ENCODE peak calls at places on chromosomes 12 and 14, in five cellular contexts. W, L, X, K and Y are unnamed samples. For H3K9me3, the result is how much of the 10 kb centered on the place peaks cover.

GRCh38 chr12:132858727-132859266 is 28.6 kb downstream of the CHFR start:
- DNase-seq in K (no peak), L (no peak), W (no peak), X (no peak), Y (no peak)

GRCh38 chr12:131471271-131471905 is 239.5 kb upstream of the SFSWAP start:
- DNase-seq in K (peak), X (no peak), L (no peak), W (no peak), Y (no peak)

GRCh38 chr12:4780624-4781023 is 60.4 kb downstream of the GALNT8 start:
- DNase-seq in K (no peak), L (no peak), W (no peak), X (no peak), Y (no peak)

GRCh38 chr12:130184531-130185090 is 22.3 kb downstream of the FZD10 start:
- DNase-seq in X (no peak), W (no peak), L (no peak), K (no peak), Y (no peak)

GRCh38 chr12:131941116-131941986 is 8.4 kb upstream of the EP400 start:
- DNase-seq in L (no peak), X (no peak), K (peak), W (peak), Y (no peak)

GRCh38 chr14:22319526-22320352 is 269.3 kb downstream of the DAD1 start:
- DNase-seq in X (peak), W (no peak), L (no peak), K (peak), Y (no peak)

GRCh38 chr12:50221228-50222008 is 54.2 kb upstream of the CERS5 start:
- DNase-seq in X (peak), K (no peak), L (no peak), W (no peak), Y (no peak)

GRCh38 chr14:69495341-69495921 is 10.9 kb downstream of the PLEKHD1 start:
- DNase-seq in X (no peak), L (no peak), K (no peak), W (no peak), Y (no peak)

GRCh38 chr14:72745546-72745945 is 148.4 kb downstream of the DPF3 start:
- DNase-seq in X (no peak), K (peak), L (no peak), W (no peak), Y (no peak)

GRCh38 chr12:19200261-19200660 is 70.7 kb downstream of the PLEKHA5 start:
- DNase-seq in K (no peak), L (no peak), W (no peak), X (no peak), Y (no peak)

GRCh38 chr12:132549059-132549458 is 59.1 kb downstream of the FBRSL1 start:
- DNase-seq in L (no peak), W (no peak), K (no peak), X (no peak), Y (no peak)

GRCh38 chr14:80664576-80664975 is 277.0 kb downstream of the CEP128 start:
- DNase-seq in W (no peak), K (no peak), L (no peak), X (peak), Y (no peak)

GRCh38 chr14:36271939-36272907 is 48.2 kb downstream of the MBIP start:
- DNase-seq in W (no peak), K (no peak), L (peak), X (peak), Y (no peak)

GRCh38 chr12:124654666-124655316 is 87.4 kb upstream of the NCOR2 start:
- DNase-seq in X (no peak), K (peak), L (no peak), W (peak), Y (no peak)

GRCh38 chr14:100708349-100709217 is 18.1 kb upstream of the DLK1 start:
- DNase-seq in W (peak), X (no peak), K (peak), L (peak), Y (no peak)

GRCh38 chr14:85471744-85472143 is 58.2 kb upstream of the FLRT2 start:
- DNase-seq in L (no peak), K (peak), X (no peak), W (no peak), Y (no peak)

GRCh38 chr14:72104011-72104613 is 171.9 kb downstream of the RGS6 start:
- DNase-seq in X (peak), K (no peak), L (no peak), W (no peak), Y (no peak)

GRCh38 chr14:68236525-68236924 is 416.9 kb downstream of the RAD51B start:
- DNase-seq in K (no peak), X (no peak), L (no peak), W (no peak), Y (no peak)

GRCh38 chr12:2652401-2653081 is 142.2 kb upstream of the FKBP4 start:
- DNase-seq in W (no peak), K (peak), L (no peak), X (no peak), Y (no peak)

GRCh38 chr14:61570188-61570960 is 124.9 kb upstream of the HIF1A start:
- DNase-seq in X (no peak), W (no peak), K (no peak), L (no peak), Y (no peak)

GRCh38 chr12:54588892-54589291 is 433 bp upstream of the PPP1R1A start:
- DNase-seq in L (no peak), W (no peak), K (no peak), X (no peak), Y (no peak)
- H3K4me3 ChIP-seq in L (peak), W (peak), K (peak), X (no peak), Y (no peak)

DNA sequence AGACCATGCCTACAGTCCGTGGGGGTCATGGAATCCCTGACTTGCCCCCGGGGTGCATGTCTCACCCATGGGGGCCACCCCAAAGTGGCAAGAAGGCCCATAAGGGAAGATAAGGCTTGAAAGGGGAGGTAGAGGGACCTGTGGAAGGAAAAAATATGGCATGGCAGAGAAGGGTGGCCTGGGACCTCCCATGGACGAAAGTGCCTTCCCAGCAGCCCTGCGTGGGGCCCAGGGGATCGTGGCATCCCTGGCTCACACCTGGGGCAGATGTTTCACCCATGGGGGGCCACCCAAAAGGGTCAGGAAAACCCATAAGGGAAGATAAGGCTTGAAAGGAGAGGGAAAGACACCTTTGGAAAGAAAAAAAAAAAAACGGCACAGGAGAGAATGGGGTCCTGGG is 264.6 kb downstream of the ALG10 start:
- DNase-seq in W (no peak), K (no peak), L (no peak), X (no peak), Y (no peak)
- H3K9me3 ChIP-seq in W (under half), K (under half), L (under half), X (under half), Y (under half)

GRCh38 chr12:92035477-92035876 is 110.2 kb downstream of the BTG1 start:
- DNase-seq in L (no peak), K (no peak), X (no peak), W (no peak), Y (no peak)
- H3K27ac ChIP-seq in L (peak), K (no peak), X (peak), W (no peak), Y (peak)

GRCh38 chr12:109588461-109589239 is 15.1 kb downstream of the MVK start:
- DNase-seq in L (peak), K (no peak), W (no peak), X (no peak), Y (no peak)
- H3K4me3 ChIP-seq in L (no peak), K (no peak), W (no peak), X (no peak), Y (no peak)

GRCh38 chr14:104299993-104300761 is 161.8 kb downstream of the KIF26A start:
- DNase-seq in L (no peak), X (no peak), K (peak), W (peak), Y (no peak)
- H3K9me3 ChIP-seq in L (under half), X (under half), K (under half), W (under half), Y (under half)

GRCh38 chr14:51715742-51716141 is 64.0 kb downstream of the FRMD6 start:
- DNase-seq in K (no peak), W (no peak), X (no peak), L (no peak), Y (no peak)

GRCh38 chr14:51711505-51711904 is 59.8 kb downstream of the FRMD6 start:
- DNase-seq in K (no peak), W (no peak), L (no peak), X (no peak), Y (no peak)

GRCh38 chr14:51716610-51717009 is 64.9 kb downstream of the FRMD6 start:
- DNase-seq in L (no peak), K (no peak), X (no peak), W (no peak), Y (no peak)

GRCh38 chr14:51719970-51720369 is 68.3 kb downstream of the FRMD6 start:
- DNase-seq in L (no peak), K (no peak), X (no peak), W (no peak), Y (no peak)

DNA sequence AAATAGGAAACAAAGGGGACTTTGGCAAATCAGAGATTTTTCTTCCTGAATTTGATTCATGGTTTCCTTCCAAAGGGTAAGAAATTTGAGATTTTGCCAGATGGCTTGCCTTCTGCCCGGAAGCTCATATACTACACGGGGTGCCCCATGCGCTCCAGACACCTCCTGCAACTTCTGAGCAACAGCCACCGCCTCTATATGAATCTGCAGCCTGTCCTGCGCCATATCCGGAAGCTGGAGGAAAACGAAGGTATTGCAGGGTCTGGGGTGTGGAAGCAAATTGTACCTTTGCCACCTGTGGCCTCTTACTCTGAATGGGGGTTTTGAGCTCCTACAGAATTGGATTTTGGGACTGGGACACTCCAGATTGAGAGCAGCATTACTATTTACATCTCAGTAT is 63.5 kb downstream of the FRMD6 start:
- DNase-seq in L (no peak), X (no peak), K (no peak), W (no peak), Y (no peak)
- H3K27ac ChIP-seq in L (no peak), X (no peak), K (no peak), W (no peak), Y (no peak)

GRCh38 chr12:26123482-26123980 is 1.3 kb downstream of the BHLHE41 start:
- DNase-seq in W (no peak), X (no peak), L (no peak), K (no peak), Y (no peak)
- H3K4me3 ChIP-seq in W (peak), X (peak), L (peak), K (peak), Y (peak)

GRCh38 chr12:66166561-66166960 is 3.2 kb downstream of the TMBIM4 start:
- DNase-seq in X (no peak), W (no peak), L (no peak), K (no peak), Y (no peak)
- H3K9me3 ChIP-seq in X (under half), W (under half), L (under half), K (under half), Y (under half)

DNA sequence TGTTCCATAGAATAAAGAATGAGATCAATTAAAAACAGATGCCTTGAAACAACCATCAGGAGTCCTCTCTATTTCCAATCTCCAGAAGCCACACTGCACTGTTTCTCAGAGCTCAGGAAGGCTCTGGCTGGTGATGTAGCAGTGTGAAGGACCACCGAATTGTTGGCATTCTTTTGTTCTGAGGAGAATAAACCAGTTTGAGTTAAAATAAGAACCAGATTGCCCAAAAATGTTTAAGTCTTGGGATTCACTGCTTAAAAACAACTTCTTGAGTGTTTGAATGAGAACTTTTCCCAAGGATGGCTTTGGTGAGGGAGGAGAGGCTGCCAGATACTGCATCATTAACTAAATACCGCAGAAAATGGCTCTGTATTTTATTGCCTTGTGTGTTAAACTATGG is 341.2 kb downstream of the C12orf75 start:
- DNase-seq in W (no peak), L (no peak), X (no peak), K (no peak), Y (no peak)
- H3K27ac ChIP-seq in W (no peak), L (no peak), X (no peak), K (no peak), Y (no peak)

DNA sequence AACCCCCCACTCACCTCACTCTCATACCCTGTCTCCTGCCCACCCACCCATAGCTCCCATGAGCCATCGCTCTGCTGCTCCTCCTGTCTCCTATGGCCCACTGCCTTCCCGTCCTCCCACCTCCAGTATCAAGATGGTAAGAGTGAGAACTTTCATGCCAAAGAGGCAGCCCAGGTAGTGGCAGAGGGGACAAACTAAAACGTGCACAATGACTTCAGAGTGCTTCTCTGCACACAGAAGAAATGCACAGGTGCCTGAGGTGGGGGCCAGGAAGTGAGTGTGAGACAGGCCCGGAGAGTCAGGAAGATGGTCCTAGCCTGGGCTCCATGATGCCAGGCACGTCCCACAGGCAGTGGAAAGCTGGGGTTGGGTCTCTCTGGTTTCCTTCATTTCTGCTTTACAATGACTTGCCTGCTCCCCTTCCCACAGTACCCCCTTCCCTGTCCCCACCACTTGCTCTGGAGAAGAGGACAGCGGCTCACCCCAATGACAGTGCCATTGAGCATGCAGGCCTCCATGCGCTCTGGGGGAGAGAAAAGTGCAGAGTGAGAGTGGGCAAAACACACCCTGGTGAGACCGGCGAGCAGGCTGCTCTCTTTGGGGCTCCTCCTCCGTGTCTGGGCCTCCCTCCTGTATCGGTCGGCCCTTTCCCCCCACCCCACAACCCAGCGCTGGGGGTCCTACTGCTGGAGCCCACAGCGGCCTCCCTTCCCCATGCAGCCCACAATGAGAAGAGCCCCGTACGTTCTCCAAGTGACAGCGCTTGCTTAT is 22.8 kb upstream of the ANO2 start:
- DNase-seq in L (no peak), K (no peak), X (no peak), W (no peak), Y (no peak)
- H3K4me3 ChIP-seq in L (no peak), K (no peak), X (no peak), W (no peak), Y (no peak)